ENCODE peak calls at places on chromosome 15, in seven cellular contexts. X is GM13976; J is CD4-positive, alpha-beta T cell; Y is foreskin fibroblast; G is psoas muscle; U is NB4; V is nephron progenitor cell. B is an unnamed sample.

GRCh38 chr15:47718474-47719440 is 1.5 kb downstream of the SEMA6D start:
- DNase-seq in G (peak; percentile 57), V (peak; percentile 39), Y (peak; percentile 55), X (no peak), J (no peak), U (no peak), B (no peak)

GRCh38 chr15:95948371-95948770 is 382.1 kb upstream of the NR2F2 start:
- DNase-seq in G (no peak), V (no peak), Y (no peak), U (no peak), X (no peak), J (no peak), B (no peak)

GRCh38 chr15:78351539-78351938 is 11.4 kb downstream of the CRABP1 start:
- DNase-seq in Y (no peak), G (no peak), U (no peak), V (no peak), X (no peak), J (no peak), B (no peak)

GRCh38 chr15:52318729-52319500 is 23.3 kb upstream of the MYO5C start:
- DNase-seq in X (no peak), G (no peak), J (no peak), U (no peak), V (no peak), Y (peak; percentile 37), B (no peak)

GRCh38 chr15:51089699-51090098 is 5.0 kb downstream of the TNFAIP8L3 start:
- DNase-seq in X (no peak), Y (peak; percentile 56), G (no peak), U (no peak), J (no peak), V (no peak), B (no peak)

GRCh38 chr15:90956551-90957104 is 1.9 kb downstream of the RCCD1 start:
- DNase-seq in J (peak; percentile 45), X (peak; percentile 87), Y (peak; percentile 91), V (peak; percentile 94), U (no peak), G (peak; percentile 91), B (peak; percentile 94)

GRCh38 chr15:66472176-66472999 is 25.2 kb downstream of the SNAPC5 start:
- DNase-seq in G (no peak), V (no peak), Y (peak; percentile 69), J (peak; percentile 10), X (peak; percentile 80), U (no peak), B (no peak)

GRCh38 chr15:32705450-32705849 is 12.4 kb upstream of the GREM1 start:
- DNase-seq in J (no peak), X (no peak), V (no peak), Y (peak; percentile 79), G (no peak), U (peak; percentile 31), B (no peak)

GRCh38 chr15:60374628-60375081 is 23.1 kb downstream of the ANXA2 start:
- DNase-seq in G (peak; percentile 82), J (no peak), Y (peak; percentile 98), V (peak; percentile 37), U (no peak), X (no peak), B (peak; percentile 93)

GRCh38 chr15:75697523-75698398 is 14.9 kb downstream of the CSPG4 start:
- DNase-seq in G (no peak), U (no peak), Y (peak; percentile 46), V (no peak), X (peak; percentile 27), J (no peak), B (no peak)

GRCh38 chr15:38809621-38810020 is 245.0 kb upstream of the RASGRP1 start:
- DNase-seq in X (no peak), J (no peak), U (no peak), G (no peak), Y (peak; percentile 30), V (no peak), B (no peak)

DNA sequence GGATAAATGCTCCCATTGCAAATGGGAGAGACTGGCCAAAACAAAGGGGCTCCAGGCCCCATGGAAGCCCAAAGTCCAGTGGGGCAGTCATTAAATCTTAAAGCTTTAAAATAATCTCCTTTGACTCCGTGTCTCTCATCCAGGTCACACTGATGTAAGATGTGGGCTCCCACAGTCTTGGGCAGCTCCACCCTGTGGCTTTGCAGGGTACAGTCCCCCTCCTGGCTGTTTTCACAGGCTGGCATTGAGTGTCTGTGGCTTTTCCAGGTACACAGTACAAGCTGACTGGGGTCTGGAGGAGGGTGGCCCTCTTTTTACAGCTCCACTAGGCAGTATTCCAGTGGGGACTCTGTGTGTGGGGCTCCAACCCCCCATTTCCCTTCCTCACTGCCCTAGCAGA is 45.9 kb downstream of the NIPA2 start:
- DNase-seq in U (no peak), Y (no peak), X (no peak), G (no peak), V (no peak), J (no peak), B (no peak)
- TF ChIP-seq CTCF in U (peak; percentile 19), Y (no peak), X (peak; percentile 10), G (no peak), V (peak; percentile 28), J (no peak), B (no peak)

DNA sequence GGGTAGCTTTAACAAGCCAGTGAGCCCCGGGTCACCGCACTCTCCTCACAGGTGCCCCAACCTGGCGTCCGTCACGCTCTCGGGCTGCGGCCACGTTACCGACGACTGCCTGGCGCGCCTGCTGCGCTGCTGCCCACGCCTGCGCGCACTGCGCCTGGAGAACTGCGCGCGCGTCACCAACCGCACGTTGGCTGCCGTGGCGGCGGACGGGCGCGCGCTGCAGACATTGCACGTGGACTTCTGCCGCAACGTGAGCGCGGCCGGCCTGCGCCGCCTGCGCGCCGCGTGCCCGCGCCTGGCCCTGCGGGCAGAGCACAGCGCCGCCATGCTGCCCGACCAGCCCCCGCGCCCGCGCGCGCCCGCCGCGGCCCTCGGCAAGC is 3.4 kb downstream of the FBXL22 start:
- DNase-seq in Y (peak; percentile 99), G (peak; percentile 95), U (peak; percentile 95), V (peak; percentile 85), X (peak; percentile 92), J (peak; percentile 78), B (peak; percentile 94)
- TF ChIP-seq CTCF in Y (no peak), G (peak; percentile 38), U (no peak), V (no peak), X (peak; percentile 41), J (no peak), B (peak; percentile 22)

GRCh38 chr15:43792761-43793493 is 807 bp downstream of the SERF2 start:
- DNase-seq in V (no peak), J (no peak), G (peak; percentile 62), U (peak; percentile 49), X (peak; percentile 57), Y (peak; percentile 57), B (no peak)
- TF ChIP-seq CTCF in V (no peak), J (no peak), G (peak; percentile 20), U (no peak), X (no peak), Y (peak; percentile 11), B (peak; percentile 12)

DNA sequence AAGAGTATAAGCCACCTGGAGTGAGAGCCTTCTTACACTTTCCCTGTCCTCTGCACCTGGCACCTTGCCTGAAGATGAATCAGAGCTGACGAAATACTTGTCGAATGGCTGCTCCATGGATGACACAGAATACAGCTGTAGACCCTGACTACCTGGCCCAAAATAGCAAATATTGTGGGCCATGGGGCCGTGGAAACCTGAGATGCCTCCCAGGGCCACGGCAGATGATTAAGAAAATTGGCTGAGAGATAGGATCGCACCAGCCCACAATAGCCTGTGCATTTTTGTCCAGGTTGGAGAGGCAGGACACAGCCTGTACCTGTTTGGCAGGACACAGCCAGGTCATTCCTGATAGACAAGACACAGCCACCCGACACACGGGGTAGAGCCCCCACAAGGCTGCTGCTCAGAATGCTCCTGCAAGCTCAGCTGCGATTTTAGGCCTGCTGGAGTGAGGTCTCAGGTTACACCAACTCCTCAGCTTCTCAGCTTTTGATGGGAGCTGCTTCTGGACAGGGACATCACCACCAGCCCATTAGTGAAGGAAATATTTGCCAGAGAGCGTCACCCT is 22.9 kb upstream of the TPM1 start:
- DNase-seq in X (no peak), G (peak; percentile 86), V (peak; percentile 45), Y (peak; percentile 90), U (no peak), J (no peak), B (no peak)
- TF ChIP-seq CTCF in X (no peak), G (no peak), V (no peak), Y (no peak), U (no peak), J (no peak), B (no peak)

GRCh38 chr15:69408841-69409240 is 5.3 kb upstream of the KIF23 start:
- DNase-seq in Y (no peak), U (no peak), J (no peak), X (no peak), G (no peak), V (no peak), B (no peak)

GRCh38 chr15:69403611-69404010 is 10.5 kb upstream of the KIF23 start:
- DNase-seq in Y (peak; percentile 89), X (no peak), U (no peak), J (no peak), G (no peak), V (no peak), B (no peak)

GRCh38 chr15:69402816-69403215 is 11.3 kb upstream of the KIF23 start:
- DNase-seq in V (no peak), U (no peak), X (no peak), J (no peak), Y (no peak), G (no peak), B (no peak)

GRCh38 chr15:69407719-69408400 is 6.3 kb upstream of the KIF23 start:
- DNase-seq in Y (no peak), X (no peak), V (no peak), G (no peak), U (no peak), J (no peak), B (no peak)

DNA sequence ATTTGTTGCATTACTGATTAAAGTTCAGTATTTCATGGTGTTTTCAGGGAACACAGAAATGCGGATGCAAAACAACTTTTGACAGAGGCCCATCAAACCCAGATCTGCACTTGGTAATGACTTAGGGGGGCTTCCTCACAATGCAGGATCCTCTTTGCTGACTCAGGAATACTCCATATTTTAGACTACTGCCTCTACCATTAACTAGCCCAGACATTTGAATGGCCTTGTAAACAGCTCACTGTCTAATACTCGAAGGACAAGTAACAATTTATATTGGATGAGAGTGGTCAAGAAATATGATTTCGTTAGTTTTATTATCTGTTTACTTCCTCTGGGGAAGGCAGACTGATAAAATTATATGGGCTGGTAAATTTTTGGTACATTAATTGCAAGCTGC is 9.0 kb upstream of the KIF23 start:
- DNase-seq in J (no peak), U (no peak), V (no peak), G (no peak), X (no peak), Y (no peak), B (no peak)
- TF ChIP-seq CTCF in J (no peak), U (no peak), V (no peak), G (no peak), X (no peak), Y (no peak), B (no peak)

B was measured in osteocyte.